ENCODE peak calls at places on chromosomes 5 and 9, in five cellular contexts. H, U, Z, W and G are unnamed samples.

GRCh38 chr9:130297371-130297770 is 31.8 kb downstream of the HMCN2 start:
- DNase-seq in H (no peak), U (no peak), Z (no peak), W (no peak), G (no peak)

GRCh38 chr5:92527311-92528078 is 1053.5 kb downstream of the NR2F1-AS1 start:
- DNase-seq in H (no peak), U (no peak), Z (no peak), W (no peak), G (no peak)

GRCh38 chr9:126723807-126724172 is 81.0 kb upstream of the ZBTB43 start:
- DNase-seq in H (no peak), U (no peak), Z (no peak), W (no peak), G (peak; percentile 45)

GRCh38 chr5:138664276-138664943 is 88.8 kb upstream of the CTNNA1 start:
- DNase-seq in H (no peak), U (no peak), Z (no peak), W (no peak), G (no peak)

GRCh38 chr9:121736147-121736721 is 84.8 kb downstream of the DAB2IP start:
- DNase-seq in H (no peak), U (no peak), Z (peak; percentile 89), W (no peak), G (no peak)

GRCh38 chr9:131065599-131065998 is 30.7 kb upstream of the AIF1L start:
- DNase-seq in H (no peak), U (no peak), Z (no peak), W (no peak), G (no peak)

GRCh38 chr5:145341842-145342241 is 493.3 kb downstream of the PRELID2 start:
- DNase-seq in H (no peak), U (no peak), Z (no peak), W (no peak), G (no peak)

GRCh38 chr9:132078369-132079356 is 1.0 kb downstream of the MED27 start:
- DNase-seq in H (no peak), U (no peak), Z (peak; percentile 65), W (no peak), G (peak; percentile 52)

GRCh38 chr5:74851026-74851425 is 15.2 kb downstream of the FAM169A start:
- DNase-seq in H (no peak), U (no peak), Z (no peak), W (no peak), G (no peak)

GRCh38 chr9:73880101-73880500 is 617.0 kb upstream of the RORB start:
- DNase-seq in H (no peak), U (no peak), Z (no peak), W (no peak), G (no peak)

GRCh38 chr5:16492398-16493175 is 27.0 kb upstream of the ZNF622 start:
- DNase-seq in H (no peak), U (no peak), Z (peak; percentile 31), W (no peak), G (no peak)

GRCh38 chr9:117091529-117091928 is 323.3 kb downstream of the ASTN2 start:
- DNase-seq in H (no peak), U (no peak), Z (no peak), W (no peak), G (no peak)

GRCh38 chr9:89732295-89732951 is 127.6 kb downstream of the GADD45G start:
- DNase-seq in H (no peak), U (no peak), Z (no peak), W (no peak), G (no peak)

GRCh38 chr5:6264394-6264793 is 114.0 kb downstream of the MED10 start:
- DNase-seq in H (no peak), U (no peak), Z (no peak), W (no peak), G (no peak)

GRCh38 chr5:80655231-80655784 is 525 bp upstream of the DHFR start:
- DNase-seq in H (no peak), U (no peak), Z (no peak), W (no peak), G (no peak)

GRCh38 chr5:176188085-176188484 is 50.1 kb upstream of the SIMC1 start:
- DNase-seq in H (no peak), U (no peak), Z (no peak), W (no peak), G (no peak)

GRCh38 chr9:17987174-17987573 is 408.3 kb downstream of the SH3GL2 start:
- DNase-seq in H (no peak), U (no peak), Z (no peak), W (no peak), G (no peak)

GRCh38 chr5:24642022-24642421 is 2.8 kb downstream of the CDH10 start:
- DNase-seq in H (no peak), U (no peak), Z (no peak), W (no peak), G (peak; percentile 15)

GRCh38 chr9:84819446-84819845 is 149.9 kb downstream of the NTRK2 start:
- DNase-seq in H (no peak), U (no peak), Z (no peak), W (no peak), G (peak; percentile 7)

GRCh38 chr9:80004687-80005086 is 432.9 kb downstream of the TLE4 start:
- DNase-seq in H (no peak), U (no peak), Z (no peak), W (no peak), G (no peak)

GRCh38 chr5:159765034-159765433 is 151.2 kb upstream of the ADRA1B start:
- DNase-seq in H (no peak), U (no peak), Z (no peak), W (no peak), G (no peak)

GRCh38 chr9:83511051-83511450 is 27.1 kb downstream of the FRMD3 start:
- DNase-seq in H (no peak), U (no peak), Z (no peak), W (no peak), G (no peak)

GRCh38 chr5:105677291-105677690 is 1993.4 kb downstream of the EFNA5 start:
- DNase-seq in H (no peak), U (no peak), Z (no peak), W (no peak), G (no peak)

GRCh38 chr9:18051638-18052037 is 422.3 kb upstream of the ADAMTSL1 start:
- DNase-seq in H (no peak), U (no peak), Z (no peak), W (no peak), G (no peak)

GRCh38 chr5:158695595-158696330 is 404.0 kb downstream of the EBF1 start:
- DNase-seq in H (peak; percentile 35), U (peak; percentile 25), Z (peak; percentile 79), W (peak; percentile 48), G (no peak)

GRCh38 chr5:116090192-116090790 is 5.5 kb downstream of the COMMD10 start:
- DNase-seq in H (no peak), U (no peak), Z (no peak), W (no peak), G (no peak)

GRCh38 chr5:36450229-36451024 is 148.7 kb upstream of the RANBP3L start:
- DNase-seq in H (no peak), U (no peak), Z (no peak), W (no peak), G (no peak)

GRCh38 chr9:126794441-126794840 is 10.4 kb upstream of the ZBTB43 start:
- DNase-seq in H (no peak), U (no peak), Z (no peak), W (no peak), G (no peak)

GRCh38 chr9:95073042-95073607 is 244.4 kb downstream of the FANCC start:
- DNase-seq in H (no peak), U (no peak), Z (no peak), W (no peak), G (no peak)

GRCh38 chr9:35749515-35750255 is 598 bp downstream of the RGP1 start:
- DNase-seq in H (no peak), U (no peak), Z (peak; percentile 68), W (no peak), G (no peak)

GRCh38 chr5:74837115-74837514 is 29.1 kb downstream of the FAM169A start:
- DNase-seq in H (no peak), U (no peak), Z (no peak), W (no peak), G (no peak)

GRCh38 chr9:133236291-133237071 is 27.4 kb upstream of the OBP2B start:
- DNase-seq in H (no peak), U (no peak), Z (no peak), W (no peak), G (no peak)